ENCODE peak calls at places on chromosomes 11 and 22, in four cellular contexts. H is fibroblast of the aortic adventitia, R is HL-60, Q is body of pancreas. J is an unnamed sample.

GRCh38 chr11:12287374-12288211 is 89.8 kb upstream of the PARVA start:
- DNase-seq in H (peak; percentile 99), R (no peak), Q (peak; percentile 41), J (peak; percentile 86)

GRCh38 chr11:109037856-109038780 is 373.2 kb downstream of the DDX10 start:
- DNase-seq in Q (no peak), R (no peak), H (peak; percentile 97), J (no peak)

GRCh38 chr11:82855616-82856015 is 44.6 kb downstream of the PRCP start:
- DNase-seq in H (no peak), R (no peak), Q (no peak), J (no peak)

GRCh38 chr11:60872952-60873524 is 5.7 kb downstream of the ZP1 start:
- DNase-seq in H (peak; percentile 29), Q (no peak), R (no peak), J (no peak)

GRCh38 chr22:22698263-22698750 is 53.9 kb downstream of the GGTLC2 start:
- DNase-seq in Q (no peak), R (no peak), H (no peak), J (no peak)

GRCh38 chr11:16976360-16976759 is 37.9 kb downstream of the PLEKHA7 start:
- DNase-seq in Q (no peak), R (peak; percentile 4), H (no peak), J (no peak)

GRCh38 chr11:19382131-19382611 is 141.4 kb upstream of the E2F8 start:
- DNase-seq in H (no peak), R (no peak), Q (no peak), J (no peak)

GRCh38 chr22:19503869-19504268 is 20.3 kb downstream of the CLDN5 start:
- DNase-seq in R (no peak), H (no peak), Q (no peak), J (no peak)

GRCh38 chr11:1053121-1053901 is 16.8 kb upstream of the MUC6 start:
- DNase-seq in Q (peak; percentile 19), R (no peak), H (peak; percentile 19), J (no peak)

GRCh38 chr11:85694385-85694980 is 8.5 kb upstream of the CCDC89 start:
- DNase-seq in R (peak; percentile 13), Q (no peak), H (peak; percentile 70), J (no peak)

GRCh38 chr22:41976070-41976901 is 7.0 kb downstream of the SEPTIN3 start:
- DNase-seq in R (peak; percentile 13), H (no peak), Q (peak; percentile 26), J (no peak)

GRCh38 chr11:110356769-110357671 is 60.6 kb upstream of the RDX start:
- DNase-seq in Q (peak; percentile 49), H (peak; percentile 45), R (no peak), J (no peak)

GRCh38 chr11:116225784-116226410 is 546.9 kb downstream of the BUD13 start:
- DNase-seq in R (no peak), Q (no peak), H (no peak), J (no peak)

GRCh38 chr22:31637938-31638618 is 23.9 kb downstream of the PISD start:
- DNase-seq in R (peak; percentile 96), H (no peak), Q (no peak), J (no peak)

GRCh38 chr22:44671742-44672141 is 30.3 kb upstream of the PRR5 start:
- DNase-seq in Q (no peak), R (peak; percentile 78), H (peak; percentile 43), J (no peak)

GRCh38 chr22:23826510-23827350 is 12.1 kb downstream of the DERL3 start:
- DNase-seq in H (no peak), Q (no peak), R (no peak), J (no peak)

DNA sequence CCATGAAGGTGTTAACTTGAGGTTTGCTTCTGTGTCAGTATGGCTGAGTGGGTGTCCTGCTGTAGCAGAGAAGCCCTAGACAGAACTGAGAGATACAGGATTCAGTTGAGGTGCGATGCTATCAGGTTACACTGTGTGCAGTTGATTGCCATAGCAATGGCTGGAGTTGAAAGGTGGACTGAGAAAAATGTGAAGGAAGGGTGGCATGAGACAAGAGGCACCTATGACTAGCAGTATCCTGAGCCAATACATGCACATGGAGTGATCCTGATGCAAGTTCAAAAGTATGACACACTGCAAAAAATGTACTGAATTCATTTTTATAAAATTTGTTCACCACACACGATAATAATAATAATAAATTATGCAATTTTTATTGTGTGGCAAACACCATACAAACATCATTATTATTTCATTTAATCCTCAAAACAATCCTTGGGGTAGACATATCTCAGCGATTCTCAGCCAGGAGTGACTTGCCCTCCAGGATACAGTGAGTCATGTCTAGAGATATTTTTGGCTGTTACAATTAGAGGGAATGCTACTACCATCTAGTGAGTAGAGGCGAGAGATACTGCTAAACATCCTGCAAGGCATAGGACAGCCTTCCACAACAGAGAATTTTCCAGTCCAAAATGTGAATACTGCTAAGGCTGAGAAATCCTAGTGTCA is 3.9 kb upstream of the PIWIL4 start:
- DNase-seq in R (no peak), Q (no peak), H (peak; percentile 81), J (no peak)
- TF ChIP-seq CTCF in R (no peak), Q (no peak), H (peak; percentile 52), J (peak; percentile 55)

GRCh38 chr22:36904260-36904659 is 9.2 kb upstream of the CSF2RB start:
- DNase-seq in H (no peak), R (no peak), Q (no peak), J (no peak)
- TF ChIP-seq CTCF in H (no peak), R (no peak), Q (no peak), J (no peak)

DNA sequence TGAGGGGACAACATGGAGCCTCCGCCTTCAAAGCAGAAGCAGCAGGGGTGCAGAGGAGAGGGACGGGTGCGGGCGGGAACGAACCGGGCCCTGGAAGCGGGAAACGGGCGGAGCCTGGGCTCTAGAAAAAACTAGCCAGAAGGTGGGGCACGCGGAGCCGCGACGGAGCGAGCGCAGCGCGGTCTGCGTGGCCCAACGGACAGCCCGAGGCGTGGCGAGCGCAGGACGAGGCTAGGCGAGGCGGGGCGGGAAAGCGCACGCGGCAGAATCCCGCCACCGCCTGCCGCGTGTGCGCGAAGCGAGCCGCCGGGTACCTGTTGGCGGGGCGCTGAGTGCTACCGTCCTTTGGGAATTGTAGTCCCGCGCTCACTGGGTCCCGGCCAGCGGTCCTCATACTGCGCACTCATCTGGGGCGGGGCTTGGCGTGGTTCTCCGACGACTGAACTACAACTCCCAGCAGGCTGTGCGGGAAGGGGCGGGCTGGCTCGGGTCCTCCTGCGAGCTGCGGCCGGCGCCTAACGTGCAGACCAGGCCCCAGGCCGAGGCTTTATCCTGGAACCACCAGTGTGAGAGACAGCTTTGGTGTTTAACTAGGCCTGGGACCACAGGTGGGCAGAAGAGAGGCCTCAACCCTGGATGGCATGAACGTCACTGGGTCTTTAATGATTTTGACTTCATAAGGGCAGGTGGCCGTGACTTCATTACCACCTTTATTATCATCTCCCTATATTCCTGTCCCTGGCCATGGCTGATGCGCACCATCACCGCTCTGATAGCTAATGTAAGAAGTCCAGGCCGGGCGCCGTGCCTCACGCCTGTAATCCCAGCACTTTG is at the start of gene ATL3:
- DNase-seq in R (peak; percentile 97), Q (peak; percentile 98), H (peak; percentile 93), J (peak; percentile 98)
- TF ChIP-seq CTCF in R (no peak), Q (peak; percentile 33), H (peak; percentile 12), J (peak; percentile 20)

GRCh38 chr22:45868586-45869443 is 108.1 kb downstream of the WNT7B start:
- DNase-seq in H (no peak), R (peak; percentile 12), Q (no peak), J (no peak)

GRCh38 chr22:45865561-45866397 is 111.2 kb downstream of the WNT7B start:
- DNase-seq in R (no peak), Q (no peak), H (no peak), J (no peak)

GRCh38 chr22:45866398-45867117 is 110.4 kb downstream of the WNT7B start:
- DNase-seq in R (no peak), H (no peak), Q (no peak), J (no peak)

GRCh38 chr22:45867906-45868555 is 108.9 kb downstream of the WNT7B start:
- DNase-seq in H (no peak), R (no peak), Q (no peak), J (no peak)

DNA sequence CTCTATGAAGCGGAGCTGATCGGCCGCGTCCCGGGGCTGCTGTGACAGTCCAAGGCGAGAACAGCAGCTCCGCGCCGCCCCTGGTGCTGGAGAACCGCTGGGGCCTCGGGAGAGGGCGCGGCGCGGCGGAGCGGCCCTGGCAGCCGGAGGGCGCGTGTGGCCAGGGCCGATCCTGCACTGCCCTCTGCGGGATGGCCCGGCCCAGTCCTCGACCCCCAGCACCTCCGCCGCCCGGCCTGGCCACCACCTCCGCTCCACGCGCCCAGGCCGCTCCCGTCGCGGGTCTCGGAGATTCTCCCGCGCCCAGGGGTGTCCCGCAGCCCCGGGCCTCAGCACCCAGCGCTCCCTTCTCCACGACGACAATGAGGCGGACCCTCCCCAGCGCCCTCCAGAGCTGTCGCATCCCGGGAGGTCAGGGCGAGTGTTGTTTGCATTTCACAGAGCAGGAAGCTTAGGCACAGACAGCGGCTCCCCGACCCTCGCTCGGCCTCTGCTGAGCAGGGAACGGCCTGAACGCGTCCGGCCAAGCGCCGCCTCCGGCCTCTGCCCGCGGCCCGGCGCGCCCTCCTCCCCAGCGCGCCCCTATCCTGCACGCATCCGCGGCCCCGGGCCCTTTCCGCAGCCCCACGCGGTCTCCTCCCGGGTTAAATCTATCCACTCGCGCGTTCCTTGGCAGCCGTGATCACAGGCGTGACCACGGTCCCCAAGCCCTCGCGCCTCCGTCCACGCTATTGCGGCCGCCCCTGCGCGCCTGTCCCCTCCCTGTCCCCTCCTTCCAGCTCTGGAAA is 109.7 kb downstream of the WNT7B start:
- DNase-seq in H (no peak), R (no peak), Q (peak; percentile 35), J (no peak)
- TF ChIP-seq CTCF in H (peak; percentile 25), R (no peak), Q (peak; percentile 41), J (peak; percentile 9)

DNA sequence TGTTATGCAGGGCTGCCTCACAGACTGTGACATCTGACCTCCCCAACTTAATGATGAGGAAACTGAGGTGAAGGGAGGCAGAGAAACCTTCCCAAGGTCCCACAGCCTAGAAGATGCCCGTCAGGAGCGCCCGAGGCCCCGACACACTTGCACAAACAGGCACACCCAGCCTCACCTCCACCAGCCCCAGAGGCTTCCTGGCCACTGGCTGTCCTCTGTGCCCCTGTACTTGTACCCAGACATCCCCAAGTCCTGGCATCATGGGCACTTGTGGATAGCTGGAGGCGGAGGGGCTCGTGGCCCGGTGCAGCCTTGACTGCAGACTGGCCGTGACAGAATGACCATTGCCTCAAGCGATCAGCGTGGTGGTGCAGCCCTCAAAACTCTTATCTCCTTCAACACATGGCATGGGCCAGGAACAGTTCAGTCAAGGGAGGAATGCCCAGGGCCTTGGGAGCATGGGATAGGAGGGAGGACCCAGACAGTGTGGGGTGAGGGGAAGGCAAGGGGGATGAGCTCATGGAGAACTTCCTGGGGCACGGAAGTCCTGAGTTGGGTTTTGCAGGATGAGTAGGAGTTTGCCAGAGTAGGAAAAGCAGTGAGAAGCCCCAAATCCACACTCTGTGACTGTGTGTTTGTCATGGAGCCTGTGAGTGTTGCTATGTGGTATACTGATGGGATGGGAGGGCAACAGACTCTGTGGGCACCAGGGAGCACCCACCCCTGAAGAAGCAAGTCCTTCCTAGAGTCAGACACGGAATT is 25.8 kb upstream of the PPARA start:
- DNase-seq in Q (no peak), H (no peak), R (no peak), J (no peak)
- TF ChIP-seq CTCF in Q (no peak), H (no peak), R (no peak), J (no peak)

GRCh38 chr11:79227308-79227707 is 213.5 kb downstream of the TENM4 start:
- DNase-seq in H (no peak), Q (no peak), R (no peak), J (no peak)
- TF ChIP-seq CTCF in H (no peak), Q (no peak), R (no peak), J (no peak)

GRCh38 chr11:46114378-46114777 is 6.9 kb downstream of the PHF21A start:
- DNase-seq in Q (no peak), H (no peak), R (no peak), J (no peak)
- TF ChIP-seq CTCF in Q (no peak), H (no peak), R (no peak), J (no peak)

J was measured in osteocyte.